ENCODE peak calls at places on chromosomes 16 and 17, in eight cellular contexts. Z is CD8-positive, alpha-beta T cell; N is adrenal gland; B is neural progenitor cell; T is A549; K is SK-N-SH; J is aorta; D is stomach. H is an unnamed sample.

GRCh38 chr17:1730345-1731193 is 6.1 kb downstream of the WDR81 start:
- DNase-seq in Z (no peak), N (peak; percentile 81), B (no peak), T (no peak), K (peak; percentile 48), J (peak; percentile 80), D (peak; percentile 61), H (peak; percentile 96)

GRCh38 chr17:77049440-77049839 is 91.3 kb upstream of the SEC14L1 start:
- DNase-seq in Z (no peak), N (no peak), B (no peak), T (no peak), K (no peak), J (peak; percentile 27), D (no peak), H (no peak)

GRCh38 chr17:59365383-59365981 is 34.0 kb downstream of the YPEL2 start:
- DNase-seq in Z (peak; percentile 56), N (no peak), B (peak; percentile 94), T (no peak), K (peak; percentile 48), J (no peak), D (no peak), H (no peak)

GRCh38 chr16:53692146-53692545 is 11.5 kb downstream of the RPGRIP1L start:
- DNase-seq in Z (no peak), N (no peak), B (peak; percentile 29), T (no peak), K (no peak), J (no peak), D (no peak), H (no peak)

GRCh38 chr16:17358846-17359245 is 111.9 kb downstream of the XYLT1 start:
- DNase-seq in Z (no peak), N (no peak), B (peak; percentile 43), T (no peak), K (no peak), J (no peak), D (no peak), H (no peak)

GRCh38 chr16:82061861-82062525 is 26.9 kb downstream of the HSD17B2 start:
- DNase-seq in Z (no peak), N (no peak), B (peak; percentile 45), T (peak; percentile 47), K (peak; percentile 13), J (no peak), D (no peak), H (no peak)

GRCh38 chr16:29745126-29745852 is 501 bp downstream of the C16orf54 start:
- DNase-seq in Z (peak; percentile 69), N (no peak), B (no peak), T (no peak), K (no peak), J (peak; percentile 46), D (no peak), H (no peak)

GRCh38 chr17:13365331-13365730 is 236.4 kb downstream of the HS3ST3A1 start:
- DNase-seq in Z (no peak), N (no peak), B (no peak), T (no peak), K (no peak), J (no peak), D (no peak), H (no peak)

GRCh38 chr17:42274812-42275526 is 1.2 kb downstream of the STAT5B start:
- DNase-seq in Z (no peak), N (no peak), B (no peak), T (no peak), K (peak; percentile 25), J (no peak), D (no peak), H (no peak)

GRCh38 chr17:35406568-35406967 is 25.7 kb downstream of the SLFN12 start:
- DNase-seq in Z (no peak), N (no peak), B (no peak), T (no peak), K (no peak), J (no peak), D (no peak), H (no peak)

GRCh38 chr16:15583526-15583925 is 59.4 kb downstream of the MARF1 start:
- DNase-seq in Z (no peak), N (no peak), B (no peak), T (no peak), K (no peak), J (no peak), D (no peak), H (no peak)

GRCh38 chr16:87121816-87122215 is 195.4 kb downstream of the C16orf95 start:
- DNase-seq in Z (no peak), N (no peak), B (no peak), T (no peak), K (no peak), J (no peak), D (no peak), H (no peak)

GRCh38 chr17:64190468-64190867 is 60.5 kb upstream of the ERN1 start:
- DNase-seq in Z (no peak), N (no peak), B (no peak), T (no peak), K (peak; percentile 75), J (no peak), D (no peak), H (no peak)

GRCh38 chr16:77043076-77043475 is 147.9 kb upstream of the MON1B start:
- DNase-seq in Z (no peak), N (peak; percentile 19), B (peak; percentile 41), T (peak; percentile 14), K (peak; percentile 39), J (no peak), D (no peak), H (no peak)

GRCh38 chr17:8940866-8941471 is 24.5 kb downstream of the PIK3R5 start:
- DNase-seq in Z (peak; percentile 54), N (no peak), B (no peak), T (no peak), K (no peak), J (no peak), D (no peak), H (no peak)

GRCh38 chr17:15398736-15399331 is 57.4 kb upstream of the TEKT3 start:
- DNase-seq in Z (no peak), N (peak; percentile 56), B (no peak), T (no peak), K (peak; percentile 52), J (peak; percentile 58), D (no peak), H (peak; percentile 70)

GRCh38 chr16:85312642-85313540 is 200.6 kb upstream of the CIBAR2 start:
- DNase-seq in Z (no peak), N (no peak), B (peak; percentile 57), T (no peak), K (no peak), J (no peak), D (no peak), H (no peak)

GRCh38 chr17:51640108-51640622 is 379.8 kb downstream of the UTP18 start:
- DNase-seq in Z (no peak), N (no peak), B (peak; percentile 69), T (peak; percentile 84), K (peak; percentile 27), J (no peak), D (no peak), H (no peak)

GRCh38 chr16:52549011-52549692 is 2.2 kb upstream of the TOX3 start:
- DNase-seq in Z (no peak), N (no peak), B (peak; percentile 75), T (no peak), K (no peak), J (no peak), D (no peak), H (no peak)

GRCh38 chr17:34598161-34598776 is 18.9 kb downstream of the TMEM132E start:
- DNase-seq in Z (no peak), N (no peak), B (peak; percentile 83), T (no peak), K (peak; percentile 75), J (no peak), D (no peak), H (no peak)

DNA sequence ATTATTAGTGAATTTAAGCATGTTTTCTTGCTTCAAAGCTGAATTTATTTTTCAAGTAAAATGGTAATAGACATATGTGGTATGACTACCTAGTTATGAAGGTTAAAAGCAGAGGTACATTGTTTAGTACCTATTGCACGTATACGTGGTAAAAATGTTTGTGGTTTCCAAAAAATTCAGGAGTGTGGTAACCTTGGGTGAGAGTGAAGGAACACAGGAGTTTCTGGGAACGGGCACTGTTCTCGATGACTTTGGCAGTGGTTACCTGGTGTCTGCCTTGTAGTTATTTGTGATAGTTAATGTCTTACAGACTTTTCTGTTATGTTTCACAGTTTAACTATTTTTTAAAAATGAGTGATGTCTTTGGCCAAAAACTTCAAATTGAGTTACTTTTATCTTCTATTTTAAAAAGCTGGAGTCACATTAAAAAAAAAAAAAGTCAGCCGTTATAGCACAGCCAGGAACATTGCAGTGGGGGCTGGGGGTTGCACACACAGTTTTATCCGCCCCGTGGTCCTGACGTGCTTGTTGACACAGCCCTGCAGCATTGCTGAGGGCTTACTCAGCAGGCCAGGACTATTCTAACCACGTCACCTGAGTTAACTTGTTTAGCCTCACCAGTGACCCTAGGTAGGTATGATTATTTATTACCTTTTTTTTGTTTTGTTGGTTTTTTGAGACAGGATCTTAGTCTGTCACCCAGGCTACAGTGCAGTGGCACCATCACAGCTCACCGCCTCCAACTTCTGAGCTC is 10.9 kb downstream of the JPT2 start:
- DNase-seq in Z (no peak), N (no peak), B (no peak), T (peak; percentile 89), K (no peak), J (peak; percentile 63), D (peak; percentile 70), H (no peak)
- H3K4me1 ChIP-seq in Z (no peaks in the 10 kb centered on the region), N (peaks cover 8% of the 10 kb centered on the region), B (no peaks in the 10 kb centered on the region), T (peaks cover 69% of the 10 kb centered on the region), K (no peaks in the 10 kb centered on the region), J (no peaks in the 10 kb centered on the region), D (no peaks in the 10 kb centered on the region), H (no peaks in the 10 kb centered on the region)

GRCh38 chr17:55267777-55268648 is 3.3 kb downstream of the HLF start:
- DNase-seq in Z (no peak), N (no peak), B (no peak), T (no peak), K (no peak), J (no peak), D (no peak), H (no peak)
- H3K4me3 ChIP-seq in Z (no peak overlapping the region), N (no peak overlapping the region), B (no peak overlapping the region), T (no peak overlapping the region), K (no peak overlapping the region), J (no peak overlapping the region), D (peak overlapping the region; percentile 9), H (peak overlapping the region; percentile 15)

GRCh38 chr17:4986951-4987766 is at the start of gene CAMTA2:
- DNase-seq in Z (peak; percentile 89), N (peak; percentile 85), B (peak; percentile 87), T (peak; percentile 90), K (peak; percentile 94), J (peak; percentile 94), D (peak; percentile 91), H (peak; percentile 93)
- H3K27ac ChIP-seq in Z (peak within 1 kb of the TSS; percentile 80), N (peak within 1 kb of the TSS; percentile 91), B (no peak within 1 kb of the TSS), T (peak within 1 kb of the TSS; percentile 91), K (peak within 1 kb of the TSS; percentile 74), J (peak within 1 kb of the TSS; percentile 25), D (peak within 1 kb of the TSS; percentile 98), H (peak within 1 kb of the TSS; percentile 97)

GRCh38 chr17:78892936-78893379 is 10.0 kb downstream of the CEP295NL start:
- DNase-seq in Z (no peak), N (no peak), B (no peak), T (no peak), K (no peak), J (no peak), D (no peak), H (no peak)
- H3K4me1 ChIP-seq in Z (peaks cover 29% of the 10 kb centered on the region), N (no peaks in the 10 kb centered on the region), B (no peaks in the 10 kb centered on the region), T (peaks cover 3% of the 10 kb centered on the region), K (peaks cover 74% of the 10 kb centered on the region), J (no peaks in the 10 kb centered on the region), D (peaks cover 21% of the 10 kb centered on the region), H (peaks cover 37% of the 10 kb centered on the region)

GRCh38 chr17:32927201-32927723 is 691 bp upstream of the TMEM98 start:
- DNase-seq in Z (no peak), N (no peak), B (no peak), T (no peak), K (no peak), J (no peak), D (no peak), H (no peak)
- H3K4me3 ChIP-seq in Z (no peak overlapping the region), N (peak overlapping the region; percentile 41), B (peak overlapping the region; percentile 77), T (peak overlapping the region; percentile 97), K (peak overlapping the region; percentile 72), J (peak overlapping the region; percentile 85), D (peak overlapping the region; percentile 72), H (peak overlapping the region; percentile 63)

H was measured in psoas muscle.